ENCODE peak calls at places on chromosomes 5 and 9, in seven cellular contexts. W is sigmoid colon; X is IMR-90; T is trophoblast cell; M is pancreas; R is tibial artery; J is effector memory CD4-positive, alpha-beta T cell. D is an unnamed sample.

GRCh38 chr5:57069115-57069835 is 104.6 kb upstream of the GPBP1 start:
- DNase-seq in T (peak), R (no peak), M (no peak), W (no peak), J (no peak), X (no peak), D (no peak)

GRCh38 chr9:99259231-99259918 is 37.3 kb downstream of the SEC61B start:
- DNase-seq in T (no peak), R (peak), J (peak), X (no peak), M (peak), W (peak), D (peak)

GRCh38 chr9:112878752-112879151 is 11.9 kb downstream of the SLC46A2 start:
- DNase-seq in J (no peak), T (no peak), W (no peak), R (no peak), M (no peak), X (no peak), D (no peak)

GRCh38 chr5:181114844-181115778 is 15.9 kb downstream of the OR2V1 start:
- DNase-seq in W (no peak), R (peak), M (no peak), T (peak), X (peak), J (no peak), D (no peak)

GRCh38 chr9:110971234-110971633 is 67.0 kb downstream of the LPAR1 start:
- DNase-seq in R (no peak), M (no peak), W (no peak), X (no peak), J (no peak), T (no peak), D (no peak)

GRCh38 chr9:86938780-86939179 is 8.5 kb downstream of the GAS1 start:
- DNase-seq in M (no peak), W (no peak), X (no peak), J (no peak), T (no peak), R (no peak), D (no peak)

GRCh38 chr5:39235648-39236047 is 16.3 kb upstream of the FYB1 start:
- DNase-seq in X (no peak), R (no peak), T (no peak), J (no peak), M (no peak), W (no peak), D (no peak)

GRCh38 chr5:142813208-142813607 is 43.0 kb downstream of the ARHGAP26 start:
- DNase-seq in W (no peak), T (no peak), R (no peak), J (no peak), X (no peak), M (no peak), D (no peak)

GRCh38 chr5:147445951-147446350 is 63.9 kb downstream of the DPYSL3 start:
- DNase-seq in J (no peak), X (no peak), M (no peak), R (no peak), T (no peak), W (no peak), D (no peak)

GRCh38 chr5:34552686-34553085 is 103.4 kb upstream of the RAI14 start:
- DNase-seq in W (no peak), M (no peak), T (no peak), X (no peak), J (no peak), R (no peak), D (no peak)

GRCh38 chr9:124017064-124017928 is 5.7 kb downstream of the LHX2 start:
- DNase-seq in X (no peak), M (no peak), T (no peak), J (no peak), W (no peak), R (peak), D (no peak)

GRCh38 chr9:136538599-136539426 is 7.0 kb downstream of the NOTCH1 start:
- DNase-seq in M (no peak), J (peak), T (no peak), R (no peak), W (no peak), X (no peak), D (peak)
- H3K27ac ChIP-seq in M (peak), J (peak), T (no peak), R (peak), W (peak), X (no peak), D (peak)

DNA sequence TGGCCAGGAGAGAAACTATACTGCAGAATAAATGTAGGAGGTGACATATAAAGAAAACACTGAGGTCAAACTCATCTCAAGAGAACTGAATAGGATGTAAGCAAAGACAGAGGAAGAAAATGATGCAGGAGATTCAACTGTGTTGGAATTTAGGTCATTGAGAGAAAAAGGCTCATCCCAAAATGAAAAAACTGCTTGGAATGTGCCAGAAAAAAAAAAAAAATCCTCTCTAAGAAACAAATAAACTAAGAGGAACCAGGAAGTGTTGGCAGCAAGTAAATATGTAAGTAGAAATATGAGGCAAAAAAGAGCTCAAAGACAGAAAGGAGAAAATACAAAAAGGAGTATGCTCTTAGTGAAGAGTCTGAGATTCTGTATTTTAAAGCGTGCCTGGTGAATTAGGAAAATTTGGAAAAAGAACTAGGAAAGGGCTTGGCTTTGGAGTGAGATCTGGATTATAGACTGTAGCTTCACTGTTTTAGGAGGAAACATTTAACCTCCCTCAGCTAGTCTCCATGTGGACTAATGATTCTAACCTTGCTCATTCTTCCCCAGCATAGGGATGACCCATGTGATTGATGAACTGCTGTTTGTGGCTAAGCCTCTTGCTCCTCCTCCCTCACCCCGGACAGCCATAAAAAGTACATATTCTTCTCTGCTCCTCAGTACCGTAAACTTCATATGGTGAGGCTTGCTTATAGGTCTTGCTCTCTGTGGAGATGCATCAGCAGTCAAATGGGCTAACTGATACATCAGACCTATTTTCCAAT is 185.6 kb upstream of the POU5F2 start:
- DNase-seq in R (no peak), T (peak), X (peak), W (no peak), M (no peak), J (no peak), D (no peak)
- H3K27ac ChIP-seq in R (no peak), T (no peak), X (no peak), W (no peak), M (no peak), J (no peak), D (no peak)

DNA sequence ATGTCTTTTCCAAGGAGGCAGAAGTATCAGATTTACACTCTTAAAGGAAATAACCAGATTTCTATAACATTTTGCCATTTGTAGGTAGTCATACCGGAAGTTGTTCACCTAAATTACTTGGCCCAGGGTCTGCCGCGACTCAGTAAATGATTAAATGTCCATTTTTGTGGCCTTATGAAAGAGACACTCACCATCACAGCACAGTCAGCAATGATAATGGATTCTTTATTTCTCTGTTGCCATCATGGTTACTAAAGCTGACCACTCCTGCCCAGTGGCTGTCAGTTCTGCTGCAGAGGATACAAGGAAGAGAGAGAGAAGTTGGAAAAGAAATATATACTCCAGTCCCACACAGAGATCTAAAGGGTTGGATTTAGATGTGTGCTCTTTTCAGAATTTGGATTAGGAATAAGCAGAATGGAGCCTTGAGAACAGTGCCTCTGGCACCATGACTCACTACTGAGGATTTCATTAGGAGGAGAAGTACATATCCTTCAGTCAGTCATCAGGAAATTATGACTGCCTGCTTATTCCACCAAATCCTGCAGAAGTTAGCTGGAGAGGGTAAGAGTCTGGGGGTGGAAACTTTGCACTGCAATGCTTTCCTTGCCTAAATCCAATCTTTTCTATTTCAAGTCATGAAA is 72.7 kb upstream of the EFNA5 start:
- DNase-seq in W (no peak), R (no peak), X (peak), J (no peak), M (no peak), T (peak), D (peak)
- H3K27ac ChIP-seq in W (no peak), R (no peak), X (no peak), J (no peak), M (no peak), T (no peak), D (no peak)

GRCh38 chr5:58088941-58089340 is 370.9 kb downstream of the PLK2 start:
- DNase-seq in T (no peak), R (no peak), J (no peak), M (no peak), W (no peak), X (no peak), D (no peak)

GRCh38 chr5:58090704-58091103 is 369.2 kb downstream of the PLK2 start:
- DNase-seq in W (no peak), M (no peak), X (no peak), T (no peak), R (no peak), J (no peak), D (no peak)

GRCh38 chr5:58094031-58094430 is 365.9 kb downstream of the PLK2 start:
- DNase-seq in R (no peak), W (no peak), X (peak), T (peak), J (no peak), M (no peak), D (no peak)
- H3K27ac ChIP-seq in R (no peak), W (no peak), X (no peak), T (no peak), J (no peak), M (no peak), D (no peak)

GRCh38 chr9:114167591-114168091 is 12.3 kb downstream of the COL27A1 start:
- DNase-seq in T (no peak), X (no peak), J (no peak), M (no peak), R (peak), W (no peak), D (no peak)
- H3K27ac ChIP-seq in T (no peak), X (no peak), J (no peak), M (no peak), R (peak), W (no peak), D (no peak)

DNA sequence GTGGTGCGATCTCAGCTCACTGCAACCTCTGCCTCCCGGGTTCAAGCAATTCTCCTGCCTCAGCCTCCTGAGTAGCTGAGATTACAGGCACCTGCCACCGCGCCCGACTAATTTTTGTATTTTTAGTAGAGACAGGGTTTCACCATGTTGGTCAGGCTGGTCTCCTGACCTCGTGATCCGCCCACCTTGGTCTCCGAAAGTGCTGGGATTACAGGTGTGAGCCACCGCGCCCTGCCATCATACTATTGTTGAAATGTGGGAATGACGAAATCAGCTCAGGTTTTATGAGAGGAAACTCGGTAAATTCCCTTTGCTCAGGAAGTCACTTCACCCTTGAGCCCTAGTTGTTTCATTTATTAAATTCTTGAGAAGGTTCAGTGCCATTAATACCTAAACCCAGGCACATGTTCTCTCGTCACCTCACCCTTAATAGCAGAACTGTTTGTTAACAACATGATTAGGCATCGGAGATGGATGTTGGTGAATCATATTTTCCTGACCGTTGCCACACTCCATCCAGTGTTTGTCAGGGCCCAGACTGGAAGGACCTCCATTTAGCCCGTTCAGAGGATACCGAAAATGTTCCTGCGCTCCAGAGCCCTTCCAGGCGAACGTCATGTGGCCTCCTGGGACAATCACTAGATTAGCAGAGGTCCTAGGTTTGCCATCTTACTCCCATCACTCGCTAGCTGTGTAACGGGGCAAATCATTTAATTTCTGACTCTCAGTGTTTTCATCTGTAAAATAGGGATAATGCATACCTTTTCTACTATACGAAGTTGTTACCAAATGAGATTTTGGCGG is 20.0 kb upstream of the CREBRF start:
- DNase-seq in R (no peak), T (no peak), W (no peak), M (no peak), J (no peak), X (no peak), D (no peak)
- H3K27ac ChIP-seq in R (peak), T (no peak), W (peak), M (peak), J (peak), X (peak), D (no peak)

DNA sequence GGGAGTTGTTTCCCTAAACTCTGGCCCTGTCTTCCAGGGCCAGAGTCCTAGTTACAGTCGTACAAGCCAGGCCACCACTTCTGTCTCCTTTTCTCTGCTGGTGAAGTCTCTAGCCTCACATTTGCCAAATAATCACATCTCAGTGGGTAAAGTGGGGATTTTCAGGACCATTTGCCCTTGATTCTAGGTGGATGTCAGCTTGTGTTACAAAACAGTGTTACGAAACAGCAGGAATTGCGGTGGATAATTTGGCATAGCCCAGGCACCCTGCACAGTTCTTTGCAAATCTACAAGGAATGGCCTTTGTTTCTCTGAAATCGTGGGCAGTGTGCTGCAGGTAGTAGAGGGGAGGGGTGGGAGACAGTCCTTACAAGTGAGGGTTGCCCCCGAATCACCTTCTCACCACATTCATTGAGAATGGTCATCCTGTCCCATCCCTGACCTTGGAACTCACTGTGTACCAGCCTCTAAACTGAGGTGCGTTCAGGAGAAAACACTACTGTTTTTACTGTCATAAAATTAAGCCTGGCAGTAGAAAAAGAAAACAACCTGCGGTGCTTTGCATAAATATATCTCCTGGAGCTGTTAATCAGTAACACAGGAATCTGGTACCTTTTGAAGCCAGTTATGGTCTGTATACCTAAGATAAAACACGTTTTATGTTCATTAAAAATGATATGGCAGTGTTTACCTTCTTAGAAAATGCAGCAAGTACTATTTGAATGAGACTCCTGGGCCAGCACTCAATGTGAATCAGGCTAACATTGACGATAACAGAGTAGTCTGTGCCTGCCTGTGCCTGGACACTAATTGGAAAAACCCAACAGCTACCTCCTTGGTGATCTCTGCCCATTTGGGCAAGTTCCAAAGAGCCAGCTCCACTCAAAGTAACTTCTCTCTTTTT is 44.3 kb downstream of the CYSTM1 start:
- DNase-seq in T (no peak), J (no peak), M (peak), R (no peak), X (no peak), W (no peak), D (no peak)
- H3K27ac ChIP-seq in T (no peak), J (no peak), M (peak), R (no peak), X (no peak), W (no peak), D (no peak)

D was measured in caudate nucleus.